ENCODE peak calls at places on chromosomes 2 and 18, in six cellular contexts. W is midbrain, V is brain microvascular endothelial cell, Q is NCI-H2171 treated with DMSO at 0.1 percent for 48 hours, U is NCI-H1092 treated with DMSO at 0.1 percent for 48 hours, T is neuronal stem cell. Z is an unnamed sample.

GRCh38 chr2:229865033-229865432 is 56.8 kb downstream of the TRIP12 start:
- DNase-seq in U (no peak), Q (no peak), T (no peak), V (no peak), W (no peak), Z (no peak)

GRCh38 chr2:47089083-47089464 is 66.0 kb downstream of the STPG4 start:
- DNase-seq in T (no peak), Q (no peak), V (peak), W (no peak), U (no peak), Z (no peak)

GRCh38 chr2:108217211-108217610 is 22.6 kb upstream of the SULT1C3 start:
- DNase-seq in W (no peak), T (no peak), Q (no peak), V (peak), U (no peak), Z (no peak)

GRCh38 chr2:24907106-24907505 is 12.9 kb downstream of the ADCY3 start:
- DNase-seq in T (no peak), Q (no peak), W (no peak), U (no peak), V (peak), Z (no peak)

GRCh38 chr18:23605941-23606340 is 19.6 kb upstream of the NPC1 start:
- DNase-seq in U (no peak), Q (no peak), T (no peak), W (no peak), V (no peak), Z (no peak)

GRCh38 chr2:84931384-84931821 is 25.9 kb downstream of the TMSB10 start:
- DNase-seq in V (no peak), U (no peak), T (no peak), Q (no peak), W (no peak), Z (no peak)

GRCh38 chr2:218149098-218149497 is 17.7 kb downstream of the CXCR1 start:
- DNase-seq in V (no peak), U (no peak), Q (no peak), W (no peak), T (no peak), Z (no peak)

GRCh38 chr2:50431958-50432650 is 599.8 kb downstream of the NRXN1 start:
- DNase-seq in Q (no peak), V (no peak), W (no peak), U (no peak), T (no peak), Z (no peak)

GRCh38 chr2:95121150-95121494 is 486 bp downstream of the MRPS5 start:
- DNase-seq in U (no peak), V (peak), Q (no peak), T (no peak), W (no peak), Z (no peak)

GRCh38 chr2:207041753-207042152 is 102.4 kb downstream of the CPO start:
- DNase-seq in T (no peak), V (no peak), W (peak), Q (no peak), U (no peak), Z (no peak)

GRCh38 chr2:127659408-127660290 is 13.7 kb downstream of the GPR17 start:
- DNase-seq in W (no peak), T (no peak), V (no peak), Q (no peak), U (no peak), Z (peak)

GRCh38 chr2:118853647-118854367 is 6.4 kb upstream of the EN1 start:
- DNase-seq in W (no peak), T (no peak), V (no peak), Q (no peak), U (no peak), Z (no peak)

GRCh38 chr2:175435012-175435411 is 253.5 kb upstream of the ATP5MC3 start:
- DNase-seq in T (no peak), W (no peak), Q (no peak), V (no peak), U (no peak), Z (no peak)

GRCh38 chr2:100776445-100776844 is 43.5 kb upstream of the NPAS2 start:
- DNase-seq in Q (no peak), V (no peak), U (no peak), T (no peak), W (no peak), Z (no peak)

GRCh38 chr18:70313640-70314039 is 24.8 kb downstream of the SOCS6 start:
- DNase-seq in U (no peak), T (no peak), W (no peak), Q (no peak), V (no peak), Z (no peak)

GRCh38 chr2:52395912-52396311 is 1364.0 kb upstream of the NRXN1 start:
- DNase-seq in W (no peak), T (no peak), V (no peak), U (no peak), Q (no peak), Z (no peak)

GRCh38 chr2:15243762-15244161 is 317.4 kb downstream of the NBAS start:
- DNase-seq in T (no peak), Q (peak), U (no peak), V (peak), W (no peak), Z (no peak)

GRCh38 chr2:152166633-152167032 is 8.9 kb downstream of the STAM2 start:
- DNase-seq in Q (no peak), W (no peak), T (no peak), U (no peak), V (no peak), Z (no peak)

GRCh38 chr18:48952287-48953095 is 1.7 kb upstream of the SMAD7 start:
- DNase-seq in U (peak), W (peak), T (peak), V (peak), Q (peak), Z (peak)

GRCh38 chr2:130374587-130375290 is 18.9 kb downstream of the PTPN18 start:
- DNase-seq in W (no peak), U (no peak), Q (no peak), V (peak), T (no peak), Z (peak)

GRCh38 chr2:158953454-158953853 is 15.0 kb upstream of the TANC1 start:
- DNase-seq in V (peak), Q (no peak), T (no peak), U (no peak), W (no peak), Z (no peak)

GRCh38 chr2:121359170-121359569 is 74.2 kb upstream of the TFCP2L1 start:
- DNase-seq in W (no peak), T (no peak), Q (no peak), U (no peak), V (no peak), Z (no peak)

GRCh38 chr18:75970212-75970611 is 524.8 kb downstream of the ZNF516 start:
- DNase-seq in W (no peak), V (no peak), T (no peak), Q (no peak), U (no peak), Z (no peak)

GRCh38 chr2:205612661-205613060 is 69.6 kb upstream of the NRP2 start:
- DNase-seq in Q (no peak), U (no peak), W (no peak), V (no peak), T (no peak), Z (no peak)

GRCh38 chr18:46497129-46497528 is 159.9 kb downstream of the LOXHD1 start:
- DNase-seq in V (peak), Q (no peak), T (peak), U (no peak), W (peak), Z (peak)

GRCh38 chr2:197024206-197024605 is 97.7 kb upstream of the PGAP1 start:
- DNase-seq in Q (peak), W (no peak), V (no peak), T (no peak), U (no peak), Z (no peak)

GRCh38 chr18:39647627-39648502 is 2082.3 kb upstream of the CELF4 start:
- DNase-seq in T (no peak), U (peak), W (no peak), Q (peak), V (peak), Z (no peak)

GRCh38 chr2:53257287-53257686 is 510.3 kb upstream of the CHAC2 start:
- DNase-seq in W (no peak), T (no peak), U (no peak), Q (no peak), V (no peak), Z (no peak)

GRCh38 chr2:160871096-160871495 is 289.1 kb upstream of the TANK start:
- DNase-seq in Q (peak), T (no peak), W (no peak), U (no peak), V (peak), Z (no peak)

GRCh38 chr2:1461507-1462390 is 48.5 kb downstream of the TPO start:
- DNase-seq in V (no peak), T (no peak), Q (no peak), U (no peak), W (no peak), Z (no peak)

GRCh38 chr18:78875268-78875997 is 104.2 kb upstream of the SALL3 start:
- DNase-seq in T (peak), Q (peak), W (peak), U (peak), V (no peak), Z (no peak)